ENCODE peak calls at places on chromosomes 5 and 9, in four cellular contexts. One of them, this sample, is unnamed.

GRCh38 chr9:35690447-35691324 is 961 bp upstream of the TPM2 start:
- DNase-seq in CD4-positive, alpha-beta T cell: no peak
- DNase-seq in hepatocyte: peak
- DNase-seq in suprapubic skin: peak
- DNase-seq in this sample: peak

GRCh38 chr9:135279385-135279784 is 191.9 kb downstream of the OLFM1 start:
- DNase-seq in suprapubic skin: no peak
- DNase-seq in CD4-positive, alpha-beta T cell: no peak
- DNase-seq in hepatocyte: no peak
- DNase-seq in this sample: no peak

GRCh38 chr5:61659221-61659696 is 327.2 kb downstream of the ZSWIM6 start:
- DNase-seq in hepatocyte: peak
- DNase-seq in CD4-positive, alpha-beta T cell: no peak
- DNase-seq in suprapubic skin: no peak
- DNase-seq in this sample: no peak

GRCh38 chr9:136325354-136325753 is 2.0 kb upstream of the GPSM1 start:
- DNase-seq in hepatocyte: no peak
- DNase-seq in suprapubic skin: no peak
- DNase-seq in CD4-positive, alpha-beta T cell: no peak
- DNase-seq in this sample: no peak

GRCh38 chr9:133839822-133840329 is 101.7 kb upstream of the SARDH start:
- DNase-seq in suprapubic skin: no peak
- DNase-seq in hepatocyte: peak
- DNase-seq in CD4-positive, alpha-beta T cell: no peak
- DNase-seq in this sample: peak

GRCh38 chr9:121771851-121772599 is 120.6 kb downstream of the DAB2IP start:
- DNase-seq in hepatocyte: no peak
- DNase-seq in CD4-positive, alpha-beta T cell: no peak
- DNase-seq in suprapubic skin: no peak
- DNase-seq in this sample: no peak

GRCh38 chr9:138075961-138076649 is 198.5 kb downstream of the CACNA1B start:
- DNase-seq in hepatocyte: no peak
- DNase-seq in suprapubic skin: peak
- DNase-seq in CD4-positive, alpha-beta T cell: no peak
- DNase-seq in this sample: no peak

GRCh38 chr5:32276173-32276853 is 36.4 kb downstream of the MTMR12 start:
- DNase-seq in hepatocyte: peak
- DNase-seq in CD4-positive, alpha-beta T cell: no peak
- DNase-seq in suprapubic skin: no peak
- DNase-seq in this sample: no peak

GRCh38 chr5:6867712-6868111 is 154.5 kb downstream of the TENT4A start:
- DNase-seq in hepatocyte: no peak
- DNase-seq in suprapubic skin: no peak
- DNase-seq in CD4-positive, alpha-beta T cell: no peak
- DNase-seq in this sample: no peak

GRCh38 chr5:55593115-55593472 is 58.3 kb upstream of the PLPP1 start:
- DNase-seq in CD4-positive, alpha-beta T cell: no peak
- DNase-seq in hepatocyte: no peak
- DNase-seq in suprapubic skin: no peak
- DNase-seq in this sample: peak

GRCh38 chr5:170746081-170746951 is 37.2 kb upstream of the GABRP start:
- DNase-seq in hepatocyte: no peak
- DNase-seq in suprapubic skin: no peak
- DNase-seq in CD4-positive, alpha-beta T cell: no peak
- DNase-seq in this sample: no peak

GRCh38 chr5:170747357-170747756 is 36.2 kb upstream of the GABRP start:
- DNase-seq in CD4-positive, alpha-beta T cell: no peak
- DNase-seq in hepatocyte: no peak
- DNase-seq in suprapubic skin: no peak
- DNase-seq in this sample: no peak

GRCh38 chr5:170746952-170747340 is 36.6 kb upstream of the GABRP start:
- DNase-seq in suprapubic skin: no peak
- DNase-seq in hepatocyte: no peak
- DNase-seq in CD4-positive, alpha-beta T cell: no peak
- DNase-seq in this sample: no peak

GRCh38 chr5:170748986-170749385 is 34.5 kb upstream of the GABRP start:
- DNase-seq in suprapubic skin: no peak
- DNase-seq in hepatocyte: no peak
- DNase-seq in CD4-positive, alpha-beta T cell: no peak
- DNase-seq in this sample: no peak

DNA sequence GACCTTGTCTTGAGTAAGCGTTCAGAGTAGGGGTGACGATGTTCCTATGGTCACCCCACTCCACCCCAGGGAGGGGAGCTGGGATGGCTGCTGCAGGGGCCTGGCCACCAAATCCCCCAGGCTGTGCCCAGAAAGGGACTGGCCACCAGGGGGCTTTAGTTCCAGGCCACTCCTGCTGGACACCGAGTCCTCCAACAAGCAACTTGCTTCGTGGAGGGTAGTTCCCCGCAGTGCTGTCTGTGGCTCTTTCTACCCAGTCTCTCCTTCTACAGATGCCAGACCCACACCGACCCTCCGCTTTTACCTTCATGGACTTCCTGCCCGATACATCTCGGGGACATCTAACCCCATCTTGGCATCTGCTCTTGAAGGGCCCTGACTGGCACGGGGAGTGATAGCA is 35.7 kb upstream of the GABRP start:
- DNase-seq in CD4-positive, alpha-beta T cell: no peak
- DNase-seq in suprapubic skin: no peak
- DNase-seq in hepatocyte: no peak
- DNase-seq in this sample: peak
- TF ChIP-seq CTCF in CD4-positive, alpha-beta T cell: no peak
- TF ChIP-seq CTCF in suprapubic skin: no peak
- TF ChIP-seq CTCF in hepatocyte: peak
- TF ChIP-seq CTCF in this sample: peak

GRCh38 chr5:29001666-29002065 is 1963.3 kb upstream of the CDH9 start:
- DNase-seq in hepatocyte: peak
- DNase-seq in CD4-positive, alpha-beta T cell: no peak
- DNase-seq in suprapubic skin: no peak
- DNase-seq in this sample: peak

GRCh38 chr5:29002481-29002880 is 1964.1 kb upstream of the CDH9 start:
- DNase-seq in suprapubic skin: no peak
- DNase-seq in CD4-positive, alpha-beta T cell: no peak
- DNase-seq in hepatocyte: no peak
- DNase-seq in this sample: no peak

DNA sequence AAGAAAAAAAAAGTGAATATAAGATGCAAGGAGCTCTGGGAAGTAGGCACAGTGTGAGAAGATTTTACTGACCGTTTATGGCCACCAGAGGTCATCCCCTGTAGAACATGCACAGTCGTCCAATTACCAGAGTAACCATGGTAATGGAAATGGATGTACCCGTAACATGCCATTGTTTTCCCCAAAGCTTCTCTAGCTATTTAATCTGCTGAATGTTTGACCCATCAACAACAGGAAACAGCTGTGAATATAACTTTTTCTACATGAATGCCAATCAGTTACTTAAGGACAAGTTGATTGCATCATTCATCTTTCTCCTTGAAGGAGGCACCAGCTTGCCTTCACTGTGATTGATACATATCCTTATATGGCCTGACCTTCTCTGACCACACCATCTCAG is 1967.0 kb upstream of the CDH9 start:
- DNase-seq in suprapubic skin: no peak
- DNase-seq in hepatocyte: peak
- DNase-seq in CD4-positive, alpha-beta T cell: no peak
- DNase-seq in this sample: peak
- TF ChIP-seq CTCF in suprapubic skin: no peak
- TF ChIP-seq CTCF in hepatocyte: peak
- TF ChIP-seq CTCF in CD4-positive, alpha-beta T cell: no peak
- TF ChIP-seq CTCF in this sample: peak

GRCh38 chr5:133316346-133317343 is 264.8 kb downstream of the HSPA4 start:
- DNase-seq in hepatocyte: peak
- DNase-seq in CD4-positive, alpha-beta T cell: no peak
- DNase-seq in suprapubic skin: no peak
- DNase-seq in this sample: peak
- TF ChIP-seq CTCF in hepatocyte: peak
- TF ChIP-seq CTCF in CD4-positive, alpha-beta T cell: no peak
- TF ChIP-seq CTCF in suprapubic skin: no peak
- TF ChIP-seq CTCF in this sample: no peak

GRCh38 chr5:134374234-134374633 is 2.9 kb downstream of the UBE2B start:
- DNase-seq in hepatocyte: no peak
- DNase-seq in CD4-positive, alpha-beta T cell: no peak
- DNase-seq in suprapubic skin: no peak
- DNase-seq in this sample: peak
- TF ChIP-seq CTCF in hepatocyte: peak
- TF ChIP-seq CTCF in CD4-positive, alpha-beta T cell: no peak
- TF ChIP-seq CTCF in suprapubic skin: no peak
- TF ChIP-seq CTCF in this sample: peak

GRCh38 chr5:43305948-43306563 is 7.2 kb downstream of the HMGCS1 start:
- DNase-seq in hepatocyte: peak
- DNase-seq in CD4-positive, alpha-beta T cell: no peak
- DNase-seq in suprapubic skin: no peak
- DNase-seq in this sample: peak

GRCh38 chr5:43312076-43312620 is 1.1 kb downstream of the HMGCS1 start:
- DNase-seq in suprapubic skin: no peak
- DNase-seq in hepatocyte: no peak
- DNase-seq in CD4-positive, alpha-beta T cell: no peak
- DNase-seq in this sample: no peak

GRCh38 chr5:43309657-43310056 is 3.6 kb downstream of the HMGCS1 start:
- DNase-seq in hepatocyte: no peak
- DNase-seq in CD4-positive, alpha-beta T cell: no peak
- DNase-seq in suprapubic skin: no peak
- DNase-seq in this sample: peak

GRCh38 chr5:43312699-43313034 is 545 bp downstream of the HMGCS1 start:
- DNase-seq in CD4-positive, alpha-beta T cell: no peak
- DNase-seq in hepatocyte: no peak
- DNase-seq in suprapubic skin: no peak
- DNase-seq in this sample: peak

GRCh38 chr5:43309122-43309521 is 4.1 kb downstream of the HMGCS1 start:
- DNase-seq in suprapubic skin: no peak
- DNase-seq in CD4-positive, alpha-beta T cell: no peak
- DNase-seq in hepatocyte: no peak
- DNase-seq in this sample: no peak
- TF ChIP-seq CTCF in suprapubic skin: no peak
- TF ChIP-seq CTCF in CD4-positive, alpha-beta T cell: no peak
- TF ChIP-seq CTCF in hepatocyte: no peak
- TF ChIP-seq CTCF in this sample: no peak

GRCh38 chr5:180516440-180516839 is 22.3 kb downstream of the CNOT6 start:
- DNase-seq in suprapubic skin: no peak
- DNase-seq in hepatocyte: no peak
- DNase-seq in CD4-positive, alpha-beta T cell: no peak
- DNase-seq in this sample: no peak
- TF ChIP-seq CTCF in suprapubic skin: no peak
- TF ChIP-seq CTCF in hepatocyte: no peak
- TF ChIP-seq CTCF in CD4-positive, alpha-beta T cell: no peak
- TF ChIP-seq CTCF in this sample: no peak

DNA sequence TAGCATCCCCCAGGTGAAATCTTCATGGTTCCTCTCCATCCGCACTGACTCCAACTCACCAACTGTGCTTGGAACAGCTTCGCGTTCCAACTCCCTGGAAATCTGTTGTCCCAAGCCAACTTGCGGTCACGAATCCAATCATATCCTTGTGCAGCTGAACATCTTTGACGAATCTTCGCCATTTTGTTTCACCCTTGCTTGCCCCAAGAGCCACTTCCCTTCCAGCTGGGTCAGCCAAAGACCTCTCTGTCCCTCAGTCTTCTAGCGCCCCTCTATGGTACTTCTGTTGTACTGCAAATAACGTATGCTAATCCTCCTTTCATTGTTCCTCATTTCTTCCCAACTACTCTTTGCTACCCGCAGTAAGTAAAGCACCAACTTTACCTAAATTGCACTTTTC is 61.0 kb upstream of the TARS1 start:
- DNase-seq in hepatocyte: peak
- DNase-seq in suprapubic skin: no peak
- DNase-seq in CD4-positive, alpha-beta T cell: no peak
- DNase-seq in this sample: peak
- TF ChIP-seq CTCF in hepatocyte: peak
- TF ChIP-seq CTCF in suprapubic skin: no peak
- TF ChIP-seq CTCF in CD4-positive, alpha-beta T cell: no peak
- TF ChIP-seq CTCF in this sample: peak

GRCh38 chr5:72320022-72320898 is at the start of the genes MRPS27 and PTCD2:
- DNase-seq in suprapubic skin: peak
- DNase-seq in hepatocyte: peak
- DNase-seq in CD4-positive, alpha-beta T cell: peak
- DNase-seq in this sample: peak
- TF ChIP-seq CTCF in suprapubic skin: no peak
- TF ChIP-seq CTCF in hepatocyte: peak
- TF ChIP-seq CTCF in CD4-positive, alpha-beta T cell: no peak
- TF ChIP-seq CTCF in this sample: no peak